ENCODE peak calls at places on chromosomes 2 and 18, in six cellular contexts. T is SJSA1, E is body of pancreas, W is heart left ventricle, Y is fibroblast of lung, K is mammary epithelial cell. X is an unnamed sample.

GRCh38 chr18:75247601-75248421 is 37.2 kb downstream of the TSHZ1 start:
- DNase-seq in E (no peak), W (no peak), K (peak; percentile 54), Y (peak; percentile 83), T (no peak), X (no peak)

GRCh38 chr2:237593596-237594310 is 3.2 kb upstream of the RAB17 start:
- DNase-seq in Y (no peak), E (no peak), T (no peak), K (no peak), W (no peak), X (no peak)

GRCh38 chr2:70931376-70932000 is 4.2 kb upstream of the ATP6V1B1 start:
- DNase-seq in K (no peak), Y (no peak), E (no peak), W (no peak), T (no peak), X (no peak)

GRCh38 chr18:44520981-44521672 is 159.6 kb upstream of the SETBP1 start:
- DNase-seq in K (peak; percentile 74), E (no peak), T (no peak), Y (no peak), W (no peak), X (no peak)

GRCh38 chr18:5152335-5153020 is 44.6 kb downstream of the AKAIN1 start:
- DNase-seq in E (no peak), K (no peak), W (no peak), T (no peak), Y (no peak), X (no peak)

GRCh38 chr2:96305091-96305978 is at the start of gene SNRNP200:
- DNase-seq in E (peak; percentile 85), K (peak; percentile 84), W (peak; percentile 90), T (peak; percentile 87), Y (peak; percentile 79), X (peak; percentile 80)

GRCh38 chr2:5734866-5735861 is 43.0 kb downstream of the SOX11 start:
- DNase-seq in W (no peak), Y (no peak), K (no peak), T (no peak), E (no peak), X (no peak)

GRCh38 chr18:63022429-63023022 is 297.0 kb downstream of the BCL2 start:
- DNase-seq in E (no peak), W (no peak), T (no peak), Y (no peak), K (no peak), X (no peak)

GRCh38 chr2:60735496-60736250 is 20.4 kb upstream of the PAPOLG start:
- DNase-seq in K (peak; percentile 33), E (no peak), W (no peak), Y (no peak), T (no peak), X (no peak)

GRCh38 chr2:212973347-212973746 is 178.1 kb downstream of the IKZF2 start:
- DNase-seq in K (no peak), T (no peak), W (no peak), E (no peak), Y (no peak), X (peak; percentile 13)

GRCh38 chr2:176093145-176093888 is 796 bp downstream of the HOXD13 start:
- DNase-seq in E (no peak), W (no peak), T (no peak), Y (no peak), K (no peak), X (no peak)

GRCh38 chr2:178761759-178762371 is 45.4 kb downstream of the TTN start:
- DNase-seq in T (no peak), E (peak; percentile 46), K (peak; percentile 37), Y (peak; percentile 65), W (no peak), X (no peak)

GRCh38 chr18:25853716-25854465 is 236.5 kb downstream of the SS18 start:
- DNase-seq in K (no peak), Y (no peak), E (no peak), W (no peak), T (no peak), X (no peak)

GRCh38 chr2:234468503-234468902 is 28.4 kb downstream of the ARL4C start:
- DNase-seq in E (no peak), Y (no peak), K (peak; percentile 62), W (peak; percentile 85), T (no peak), X (no peak)

GRCh38 chr2:20645301-20645701 is 5.6 kb downstream of the HS1BP3 start:
- DNase-seq in K (no peak), W (peak; percentile 18), E (no peak), Y (no peak), T (no peak), X (no peak)

GRCh38 chr18:58362027-58362575 is 266.8 kb downstream of the ALPK2 start:
- DNase-seq in E (peak; percentile 24), Y (peak; percentile 94), T (peak; percentile 70), K (peak; percentile 93), W (peak; percentile 38), X (no peak)

DNA sequence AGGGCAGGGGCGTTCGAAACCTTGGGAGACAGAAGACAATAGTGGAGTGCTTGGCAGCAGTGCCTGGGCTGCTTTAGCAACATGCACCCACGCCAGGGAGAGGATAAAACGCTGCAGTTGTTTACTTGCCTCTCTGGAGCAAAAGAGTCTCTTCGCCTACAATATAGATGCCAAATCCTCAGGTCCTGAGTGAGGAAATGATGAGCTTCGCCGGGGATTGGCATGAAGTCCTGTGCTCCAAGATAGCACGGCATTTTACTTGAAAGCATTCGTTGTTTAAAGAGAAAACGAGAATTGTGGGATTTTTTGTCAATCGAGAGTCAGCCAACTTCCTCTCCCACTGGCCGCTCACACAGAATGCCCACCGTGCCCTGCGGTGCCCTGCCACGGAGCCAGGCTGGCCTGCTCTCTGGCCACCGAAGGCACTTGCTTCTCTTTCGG is 152.4 kb upstream of the POU3F3 start:
- DNase-seq in Y (no peak), T (no peak), E (no peak), W (no peak), K (no peak), X (no peak)
- H3K27ac ChIP-seq in Y (no peak overlapping the region), T (no peak overlapping the region), E (no peak overlapping the region), W (no peak overlapping the region), K (no peak overlapping the region), X (no peak overlapping the region)

GRCh38 chr2:19349911-19350677 is 8.3 kb downstream of the OSR1 start:
- DNase-seq in T (no peak), E (peak; percentile 43), W (peak; percentile 62), Y (peak; percentile 20), K (no peak), X (no peak)
- H3K4me3 ChIP-seq in T (no peak overlapping the region), E (no peak overlapping the region), W (peak overlapping the region; percentile 33), Y (no peak overlapping the region), K (no peak overlapping the region), X (peak overlapping the region; percentile 19)

GRCh38 chr2:101017371-101017770 is 15.3 kb downstream of the RPL31 start:
- DNase-seq in T (no peak), Y (no peak), K (no peak), W (no peak), E (no peak), X (no peak)
- H3K36me3 ChIP-seq in T (peaks cover 66% of the 10 kb centered on the region), Y (peaks cover 3% of the 10 kb centered on the region), K (peaks cover 14% of the 10 kb centered on the region), W (peaks cover 75% of the 10 kb centered on the region), E (peaks cover 9% of the 10 kb centered on the region), X (peaks cover 67% of the 10 kb centered on the region)

GRCh38 chr2:217908544-217908943 is 94.3 kb downstream of the TNS1 start:
- DNase-seq in W (no peak), K (no peak), Y (no peak), T (no peak), E (no peak), X (no peak)
- H3K27ac ChIP-seq in W (peak overlapping the region; percentile 99), K (no peak overlapping the region), Y (no peak overlapping the region), T (no peak overlapping the region), E (peak overlapping the region; percentile 25), X (peak overlapping the region; percentile 94)

GRCh38 chr18:43113220-43113895 is 2.1 kb downstream of the RIT2 start:
- DNase-seq in W (no peak), Y (no peak), T (no peak), E (no peak), K (no peak), X (no peak)

GRCh38 chr18:43115076-43116035 is at the start of gene RIT2:
- DNase-seq in W (no peak), T (no peak), E (no peak), Y (no peak), K (no peak), X (no peak)

DNA sequence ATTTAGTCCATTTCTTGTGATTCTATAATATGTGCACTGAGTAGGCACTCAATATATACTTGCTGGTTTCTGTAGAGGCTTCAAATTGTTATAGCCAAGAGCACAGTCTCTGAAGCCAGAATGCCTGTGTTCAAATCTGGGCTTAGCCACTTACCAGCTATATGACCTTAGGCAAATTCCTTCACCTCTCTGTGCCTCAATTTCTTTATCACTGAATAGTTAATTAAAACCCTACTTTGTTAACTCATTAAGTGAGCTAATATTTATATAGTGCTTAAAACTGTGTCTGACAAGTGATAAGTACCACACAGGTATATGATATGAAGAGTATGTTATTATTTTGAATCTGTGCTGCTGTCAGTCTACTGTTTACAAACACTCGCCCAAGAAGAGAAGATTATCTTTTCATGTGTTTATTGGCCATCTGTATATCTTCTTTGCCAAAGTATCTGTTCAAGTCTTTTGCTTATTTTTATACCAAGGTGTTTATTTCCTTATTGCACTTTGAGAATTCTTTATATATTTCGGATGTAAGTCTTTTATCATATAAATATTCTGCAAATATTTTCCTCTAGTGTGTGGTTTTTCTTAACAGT is 1.3 kb upstream of the RIT2 start:
- DNase-seq in E (no peak), Y (no peak), W (no peak), K (no peak), T (no peak), X (no peak)
- H3K4me3 ChIP-seq in E (no peak overlapping the region), Y (no peak overlapping the region), W (no peak overlapping the region), K (no peak overlapping the region), T (no peak overlapping the region), X (no peak overlapping the region)

DNA sequence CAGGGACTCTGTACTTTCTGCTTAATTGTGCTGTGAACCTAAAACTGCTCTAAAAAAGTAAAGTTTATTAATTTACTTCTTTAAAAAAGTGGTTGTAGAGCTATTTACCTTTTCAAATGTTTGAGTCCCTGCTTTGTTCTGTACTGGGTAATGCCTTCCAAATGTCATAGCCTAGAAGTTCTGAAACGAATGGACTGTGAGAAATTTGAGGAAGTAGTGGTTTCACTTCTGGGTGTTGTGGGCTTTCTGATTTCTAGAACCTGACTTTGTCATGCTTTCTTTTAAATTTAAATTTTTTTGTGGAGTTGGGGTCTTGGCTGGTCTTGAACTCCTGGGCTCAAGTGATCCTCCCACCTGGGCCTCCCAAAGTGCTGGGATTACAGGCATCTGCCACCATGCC is 44.6 kb downstream of the SMAD4 start:
- DNase-seq in T (no peak), W (no peak), Y (no peak), E (no peak), K (no peak), X (no peak)
- H3K36me3 ChIP-seq in T (peaks cover 57% of the 10 kb centered on the region), W (peaks cover 64% of the 10 kb centered on the region), Y (peaks cover 2% of the 10 kb centered on the region), E (peaks cover 5% of the 10 kb centered on the region), K (peaks cover 15% of the 10 kb centered on the region), X (no peaks in the 10 kb centered on the region)